ENCODE peak calls at places on chromosome 21, in five cellular contexts. One of them, this sample, is unnamed.

GRCh38 chr21:28393279-28393678 is 599.4 kb downstream of the LTN1 start:
- DNase-seq in germinal center: no peak
- DNase-seq in psoas muscle: no peak
- DNase-seq in brain microvascular endothelial cell: no peak
- DNase-seq in A549: no peak
- DNase-seq in this sample: no peak

GRCh38 chr21:34695434-34695833 is 26.6 kb downstream of the CLIC6 start:
- DNase-seq in germinal center: no peak
- DNase-seq in psoas muscle: no peak
- DNase-seq in brain microvascular endothelial cell: no peak
- DNase-seq in A549: no peak
- DNase-seq in this sample: no peak

GRCh38 chr21:32413697-32414578 is 1.4 kb downstream of the EVA1C start:
- DNase-seq in germinal center: no peak
- DNase-seq in psoas muscle: peak; percentile 46
- DNase-seq in brain microvascular endothelial cell: no peak
- DNase-seq in A549: no peak
- DNase-seq in this sample: no peak

GRCh38 chr21:41774467-41775151 is 7.8 kb upstream of the RIPK4 start:
- DNase-seq in germinal center: no peak
- DNase-seq in psoas muscle: no peak
- DNase-seq in brain microvascular endothelial cell: no peak
- DNase-seq in A549: no peak
- DNase-seq in this sample: no peak

GRCh38 chr21:41559658-41560599 is 52.0 kb upstream of the TMPRSS2 start:
- DNase-seq in germinal center: no peak
- DNase-seq in psoas muscle: no peak
- DNase-seq in brain microvascular endothelial cell: peak; percentile 7
- DNase-seq in A549: no peak
- DNase-seq in this sample: no peak

GRCh38 chr21:41941941-41942340 is 11.9 kb downstream of the C2CD2 start:
- DNase-seq in germinal center: no peak
- DNase-seq in psoas muscle: no peak
- DNase-seq in brain microvascular endothelial cell: no peak
- DNase-seq in A549: no peak
- DNase-seq in this sample: no peak

GRCh38 chr21:37153193-37153934 is 80.3 kb downstream of the TTC3 start:
- DNase-seq in germinal center: no peak
- DNase-seq in psoas muscle: no peak
- DNase-seq in brain microvascular endothelial cell: no peak
- DNase-seq in A549: no peak
- DNase-seq in this sample: no peak

GRCh38 chr21:45016491-45017375 is 57.6 kb upstream of the ADARB1 start:
- DNase-seq in germinal center: no peak
- DNase-seq in psoas muscle: peak; percentile 14
- DNase-seq in brain microvascular endothelial cell: no peak
- DNase-seq in A549: no peak
- DNase-seq in this sample: no peak

GRCh38 chr21:30616125-30616524 is at the start of gene KRTAP20-1:
- DNase-seq in germinal center: no peak
- DNase-seq in psoas muscle: no peak
- DNase-seq in brain microvascular endothelial cell: no peak
- DNase-seq in A549: no peak
- DNase-seq in this sample: no peak

GRCh38 chr21:45990741-45991605 is 9.4 kb downstream of the COL6A1 start:
- DNase-seq in germinal center: no peak
- DNase-seq in psoas muscle: peak; percentile 20
- DNase-seq in brain microvascular endothelial cell: no peak
- DNase-seq in A549: no peak
- DNase-seq in this sample: no peak

GRCh38 chr21:44911384-44912157 is 9.1 kb downstream of the ITGB2 start:
- DNase-seq in germinal center: no peak
- DNase-seq in psoas muscle: peak; percentile 56
- DNase-seq in brain microvascular endothelial cell: no peak
- DNase-seq in A549: peak; percentile 56
- DNase-seq in this sample: peak; percentile 73

GRCh38 chr21:27388835-27389234 is 421.9 kb upstream of the ADAMTS5 start:
- DNase-seq in germinal center: no peak
- DNase-seq in psoas muscle: no peak
- DNase-seq in brain microvascular endothelial cell: no peak
- DNase-seq in A549: no peak
- DNase-seq in this sample: no peak

GRCh38 chr21:17829472-17829871 is 10.3 kb upstream of the C21orf91 start:
- DNase-seq in germinal center: no peak
- DNase-seq in psoas muscle: no peak
- DNase-seq in brain microvascular endothelial cell: peak; percentile 11
- DNase-seq in A549: no peak
- DNase-seq in this sample: no peak

This sample was measured in SK-N-SH.